ENCODE peak calls at places on chromosomes 4 and X, in nine cellular contexts. One of them, this sample, is unnamed.

GRCh38 chr4:152100378-152101201 is 339.8 kb upstream of the GATB start:
- DNase-seq in body of pancreas: peak
- DNase-seq in progenitor cell of endocrine pancreas: no peak
- DNase-seq in Jurkat, Clone E6-1: peak
- DNase-seq in dorsolateral prefrontal cortex: no peak
- DNase-seq in uterus: no peak
- DNase-seq in stimulated activated CD4-positive, alpha-beta T cell treated with anti-CD3 and anti-CD28 coated beads, Interleukin-2, amount 100 ng/mL, for 48 hours: peak
- DNase-seq in endothelial cell: no peak
- DNase-seq in head of caudate nucleus: peak
- DNase-seq in this sample: no peak

GRCh38 chr4:56655627-56656345 is 25.3 kb downstream of the HOPX start:
- DNase-seq in body of pancreas: peak
- DNase-seq in progenitor cell of endocrine pancreas: peak
- DNase-seq in Jurkat, Clone E6-1: no peak
- DNase-seq in dorsolateral prefrontal cortex: no peak
- DNase-seq in uterus: no peak
- DNase-seq in stimulated activated CD4-positive, alpha-beta T cell treated with anti-CD3 and anti-CD28 coated beads, Interleukin-2, amount 100 ng/mL, for 48 hours: no peak
- DNase-seq in endothelial cell: peak
- DNase-seq in head of caudate nucleus: no peak
- DNase-seq in this sample: peak

GRCh38 chr4:158374318-158374717 is 147.4 kb upstream of the RXFP1 start:
- DNase-seq in body of pancreas: no peak
- DNase-seq in progenitor cell of endocrine pancreas: no peak
- DNase-seq in Jurkat, Clone E6-1: no peak
- DNase-seq in dorsolateral prefrontal cortex: no peak
- DNase-seq in uterus: no peak
- DNase-seq in stimulated activated CD4-positive, alpha-beta T cell treated with anti-CD3 and anti-CD28 coated beads, Interleukin-2, amount 100 ng/mL, for 48 hours: no peak
- DNase-seq in endothelial cell: no peak
- DNase-seq in head of caudate nucleus: no peak
- DNase-seq in this sample: no peak

GRCh38 chrX:19842542-19842941 is 44.9 kb downstream of the SH3KBP1 start:
- DNase-seq in body of pancreas: no peak
- DNase-seq in progenitor cell of endocrine pancreas: no peak
- DNase-seq in Jurkat, Clone E6-1: no peak
- DNase-seq in dorsolateral prefrontal cortex: no peak
- DNase-seq in uterus: no peak
- DNase-seq in stimulated activated CD4-positive, alpha-beta T cell treated with anti-CD3 and anti-CD28 coated beads, Interleukin-2, amount 100 ng/mL, for 48 hours: no peak
- DNase-seq in endothelial cell: no peak
- DNase-seq in head of caudate nucleus: no peak
- DNase-seq in this sample: no peak

GRCh38 chr4:126661194-126661593 is 971.6 kb upstream of the INTU start:
- DNase-seq in body of pancreas: no peak
- DNase-seq in progenitor cell of endocrine pancreas: no peak
- DNase-seq in Jurkat, Clone E6-1: no peak
- DNase-seq in dorsolateral prefrontal cortex: no peak
- DNase-seq in uterus: no peak
- DNase-seq in stimulated activated CD4-positive, alpha-beta T cell treated with anti-CD3 and anti-CD28 coated beads, Interleukin-2, amount 100 ng/mL, for 48 hours: no peak
- DNase-seq in endothelial cell: no peak
- DNase-seq in head of caudate nucleus: no peak
- DNase-seq in this sample: no peak

GRCh38 chr4:68434836-68435235 is 12.4 kb upstream of the TMPRSS11E start:
- DNase-seq in body of pancreas: no peak
- DNase-seq in progenitor cell of endocrine pancreas: no peak
- DNase-seq in Jurkat, Clone E6-1: no peak
- DNase-seq in dorsolateral prefrontal cortex: no peak
- DNase-seq in uterus: no peak
- DNase-seq in stimulated activated CD4-positive, alpha-beta T cell treated with anti-CD3 and anti-CD28 coated beads, Interleukin-2, amount 100 ng/mL, for 48 hours: no peak
- DNase-seq in endothelial cell: no peak
- DNase-seq in head of caudate nucleus: no peak
- DNase-seq in this sample: no peak

GRCh38 chr4:121875663-121876062 is 5.4 kb upstream of the BBS7 start:
- DNase-seq in body of pancreas: no peak
- DNase-seq in progenitor cell of endocrine pancreas: no peak
- DNase-seq in Jurkat, Clone E6-1: no peak
- DNase-seq in dorsolateral prefrontal cortex: no peak
- DNase-seq in uterus: no peak
- DNase-seq in stimulated activated CD4-positive, alpha-beta T cell treated with anti-CD3 and anti-CD28 coated beads, Interleukin-2, amount 100 ng/mL, for 48 hours: no peak
- DNase-seq in endothelial cell: no peak
- DNase-seq in head of caudate nucleus: no peak
- DNase-seq in this sample: no peak

GRCh38 chrX:19874391-19875050 is 12.9 kb downstream of the SH3KBP1 start:
- DNase-seq in body of pancreas: no peak
- DNase-seq in progenitor cell of endocrine pancreas: no peak
- DNase-seq in Jurkat, Clone E6-1: no peak
- DNase-seq in dorsolateral prefrontal cortex: no peak
- DNase-seq in uterus: no peak
- DNase-seq in stimulated activated CD4-positive, alpha-beta T cell treated with anti-CD3 and anti-CD28 coated beads, Interleukin-2, amount 100 ng/mL, for 48 hours: no peak
- DNase-seq in endothelial cell: no peak
- DNase-seq in head of caudate nucleus: no peak
- DNase-seq in this sample: no peak

GRCh38 chrX:15146515-15146914 is 123.4 kb downstream of the ASB9 start:
- DNase-seq in body of pancreas: peak
- DNase-seq in progenitor cell of endocrine pancreas: no peak
- DNase-seq in Jurkat, Clone E6-1: no peak
- DNase-seq in dorsolateral prefrontal cortex: no peak
- DNase-seq in uterus: no peak
- DNase-seq in stimulated activated CD4-positive, alpha-beta T cell treated with anti-CD3 and anti-CD28 coated beads, Interleukin-2, amount 100 ng/mL, for 48 hours: peak
- DNase-seq in endothelial cell: peak
- DNase-seq in head of caudate nucleus: no peak
- DNase-seq in this sample: peak

GRCh38 chrX:98459669-98460068 is 1576.0 kb downstream of the RPA4 start:
- DNase-seq in body of pancreas: no peak
- DNase-seq in progenitor cell of endocrine pancreas: no peak
- DNase-seq in Jurkat, Clone E6-1: no peak
- DNase-seq in dorsolateral prefrontal cortex: no peak
- DNase-seq in uterus: no peak
- DNase-seq in stimulated activated CD4-positive, alpha-beta T cell treated with anti-CD3 and anti-CD28 coated beads, Interleukin-2, amount 100 ng/mL, for 48 hours: no peak
- DNase-seq in endothelial cell: no peak
- DNase-seq in head of caudate nucleus: no peak
- DNase-seq in this sample: no peak

GRCh38 chrX:140822184-140822583 is 112.6 kb downstream of the LINC00632 start:
- DNase-seq in body of pancreas: no peak
- DNase-seq in progenitor cell of endocrine pancreas: no peak
- DNase-seq in Jurkat, Clone E6-1: peak
- DNase-seq in dorsolateral prefrontal cortex: no peak
- DNase-seq in uterus: no peak
- DNase-seq in stimulated activated CD4-positive, alpha-beta T cell treated with anti-CD3 and anti-CD28 coated beads, Interleukin-2, amount 100 ng/mL, for 48 hours: no peak
- DNase-seq in endothelial cell: no peak
- DNase-seq in head of caudate nucleus: no peak
- DNase-seq in this sample: no peak